ENCODE peak calls at places on chromosomes 4 and X, in six cellular contexts. T, X, C, K, A and N are unnamed samples.

GRCh38 chr4:31325300-31325699 is 605.1 kb downstream of the PCDH7 start:
- DNase-seq in C (no peak), A (no peak), X (no peak), T (no peak), K (no peak), N (no peak)

GRCh38 chr4:114857831-114858230 is 255.6 kb downstream of the NDST4 start:
- DNase-seq in A (no peak), T (no peak), X (no peak), C (no peak), K (no peak), N (peak)

GRCh38 chrX:49066690-49067089 is 7.1 kb downstream of the PRAF2 start:
- DNase-seq in X (no peak), C (no peak), A (peak), T (no peak), K (no peak), N (no peak)

GRCh38 chr4:138927065-138927464 is 88.5 kb upstream of the NOCT start:
- DNase-seq in C (no peak), K (no peak), T (no peak), A (no peak), X (no peak), N (no peak)

GRCh38 chr4:189299706-189300105 is 641.0 kb upstream of the FRG1 start:
- DNase-seq in T (no peak), K (no peak), X (no peak), C (no peak), A (no peak), N (no peak)

GRCh38 chr4:175802988-175803387 is 9.1 kb downstream of the GPM6A start:
- DNase-seq in T (no peak), C (no peak), X (no peak), K (no peak), A (no peak), N (no peak)

GRCh38 chrX:397575-397974 is 10.9 kb upstream of the PPP2R3B start:
- DNase-seq in A (no peak), T (no peak), C (no peak), K (no peak), X (no peak), N (no peak)

GRCh38 chr4:110533940-110534339 is 58.0 kb downstream of the ENPEP start:
- DNase-seq in X (no peak), C (peak), K (no peak), T (peak), A (no peak), N (peak)

GRCh38 chr4:121053601-121054143 is 18.7 kb downstream of the NDNF start:
- DNase-seq in K (no peak), A (no peak), C (no peak), T (no peak), X (no peak), N (peak)

GRCh38 chr4:178086324-178086723 is 644.1 kb upstream of the AGA start:
- DNase-seq in A (no peak), T (peak), C (peak), K (no peak), X (no peak), N (no peak)

GRCh38 chr4:140019619-140020367 is 134.2 kb downstream of the MAML3 start:
- DNase-seq in A (no peak), K (no peak), X (no peak), C (peak), T (no peak), N (no peak)

GRCh38 chr4:143346208-143346607 is 9.5 kb downstream of the GAB1 start:
- DNase-seq in X (peak), T (no peak), K (no peak), C (no peak), A (no peak), N (peak)

GRCh38 chr4:111991797-111992196 is 153.5 kb upstream of the FAM241A start:
- DNase-seq in A (peak), C (peak), X (no peak), T (peak), K (no peak), N (peak)

GRCh38 chrX:120604359-120604782 is 470 bp downstream of the MCTS1 start:
- DNase-seq in K (no peak), C (peak), A (peak), T (no peak), X (peak), N (peak)

GRCh38 chrX:69430730-69431129 is 73.4 kb upstream of the NALF2 start:
- DNase-seq in X (no peak), A (no peak), C (no peak), T (no peak), K (no peak), N (no peak)

GRCh38 chrX:136170109-136170800 is 22.9 kb downstream of the FHL1 start:
- DNase-seq in C (no peak), A (no peak), T (no peak), K (no peak), X (no peak), N (no peak)

GRCh38 chr4:40550900-40551546 is 78.6 kb downstream of the RBM47 start:
- DNase-seq in X (peak), A (peak), C (peak), T (peak), K (no peak), N (peak)

GRCh38 chr4:157888281-157888680 is 284.5 kb downstream of the GASK1B start:
- DNase-seq in K (no peak), A (no peak), T (no peak), C (no peak), X (no peak), N (no peak)

GRCh38 chr4:13783800-13784411 is 156.4 kb upstream of the BOD1L1 start:
- DNase-seq in K (no peak), X (no peak), A (no peak), T (no peak), C (no peak), N (peak)
- H3K27ac ChIP-seq in K (no peak), X (no peak), A (no peak), T (no peak), C (no peak), N (peak)

DNA sequence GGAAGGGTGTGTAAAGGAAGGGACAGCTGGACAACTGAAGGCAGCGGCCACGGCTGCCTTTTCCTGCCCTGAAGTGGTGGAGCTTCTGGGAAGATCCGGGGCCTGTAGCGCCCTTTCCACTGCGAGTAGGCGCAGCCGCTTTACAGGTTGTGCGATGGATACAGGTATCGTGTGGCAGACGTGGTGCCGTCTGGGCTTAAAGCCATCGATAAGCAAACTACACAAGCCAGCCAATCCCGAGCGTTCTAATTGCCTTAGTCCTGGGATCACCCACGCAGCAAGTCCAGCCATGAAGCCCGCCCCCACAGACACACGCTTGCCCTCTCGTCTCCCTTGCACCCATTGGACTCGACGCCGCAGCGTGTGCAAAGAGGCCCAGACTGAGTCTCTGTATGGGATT is 15.4 kb downstream of the NKX6-1 start:
- DNase-seq in A (no peak), X (no peak), T (no peak), K (no peak), C (no peak), N (no peak)
- TF ChIP-seq CTCF in A (no peak), X (no peak), T (no peak), K (no peak), C (no peak), N (no peak)

DNA sequence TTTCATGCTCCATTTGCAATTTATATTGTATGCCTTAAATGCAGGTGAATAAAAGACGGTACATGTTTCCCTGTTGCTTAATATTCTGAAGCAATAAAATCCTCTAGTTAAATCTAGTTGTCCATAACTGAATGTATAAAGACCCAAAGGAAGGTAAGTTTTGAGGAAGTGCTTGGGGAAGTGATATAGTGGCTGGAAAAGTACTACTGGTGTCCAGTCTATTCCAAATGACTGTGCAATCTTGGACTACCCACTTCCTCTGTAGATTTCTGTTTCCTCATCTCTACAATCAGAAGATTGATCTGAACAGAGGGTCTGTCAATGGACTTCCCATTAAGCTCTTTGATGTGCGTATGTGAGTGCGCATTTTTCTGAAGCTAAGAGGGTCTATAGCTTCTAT is 17.0 kb downstream of the SNCA start:
- DNase-seq in A (no peak), T (no peak), K (no peak), C (no peak), X (no peak), N (no peak)
- H3K27ac ChIP-seq in A (no peak), T (no peak), K (no peak), C (no peak), X (no peak), N (no peak)

GRCh38 chr4:48189731-48190130 is 55.7 kb upstream of the TXK start:
- DNase-seq in C (no peak), T (no peak), X (no peak), K (no peak), A (no peak), N (no peak)
- TF ChIP-seq CTCF in C (no peak), T (no peak), X (no peak), K (no peak), A (no peak), N (no peak)

GRCh38 chr4:159435561-159436023 is 332.7 kb downstream of the RAPGEF2 start:
- DNase-seq in X (no peak), C (no peak), A (no peak), K (no peak), T (no peak), N (no peak)

GRCh38 chr4:159429693-159430035 is 326.8 kb downstream of the RAPGEF2 start:
- DNase-seq in X (no peak), K (no peak), C (no peak), T (no peak), A (no peak), N (no peak)

GRCh38 chr4:159432436-159432835 is 329.6 kb downstream of the RAPGEF2 start:
- DNase-seq in T (no peak), X (no peak), K (no peak), A (no peak), C (no peak), N (no peak)

GRCh38 chr4:159430896-159431295 is 328.0 kb downstream of the RAPGEF2 start:
- DNase-seq in T (no peak), X (no peak), C (no peak), A (no peak), K (no peak), N (no peak)

GRCh38 chr4:159434496-159435241 is 331.8 kb downstream of the RAPGEF2 start:
- DNase-seq in C (no peak), T (no peak), X (no peak), A (no peak), K (no peak), N (peak)
- H3K27ac ChIP-seq in C (no peak), T (no peak), X (no peak), A (no peak), K (no peak), N (peak)

DNA sequence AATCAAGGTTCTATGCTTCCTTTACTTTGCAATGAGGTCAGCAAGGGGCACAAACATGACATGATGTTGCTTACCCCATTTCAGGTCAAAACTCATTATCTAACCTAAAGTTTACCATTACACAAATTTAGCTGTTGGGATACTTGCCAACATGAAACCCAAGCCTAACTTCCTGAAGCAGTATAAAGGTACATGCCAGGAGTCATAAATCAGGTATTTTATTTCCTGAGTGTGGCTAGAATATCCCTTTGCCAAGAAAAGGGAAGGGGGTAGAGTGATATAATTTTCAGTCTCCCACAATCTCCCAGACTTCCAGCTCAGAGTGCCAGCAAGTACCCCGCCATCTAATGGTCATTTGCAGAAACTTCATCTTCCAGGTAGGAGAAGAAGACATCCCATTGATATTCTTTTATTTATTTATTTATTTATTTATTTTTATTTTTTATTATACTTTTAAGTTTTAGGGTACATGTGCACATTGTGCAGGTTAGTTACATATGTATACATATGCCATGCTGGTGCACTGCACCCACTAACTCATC is 136.6 kb downstream of the NEXMIF start:
- DNase-seq in X (no peak), A (no peak), T (no peak), K (no peak), C (peak), N (peak)
- TF ChIP-seq CTCF in X (no peak), A (no peak), T (peak), K (no peak), C (no peak), N (no peak)

GRCh38 chr4:15043226-15043625 is 40.9 kb downstream of the CPEB2 start:
- DNase-seq in T (peak), X (no peak), K (no peak), A (no peak), C (peak), N (no peak)
- H3K27ac ChIP-seq in T (no peak), X (no peak), K (peak), A (no peak), C (no peak), N (no peak)